ENCODE peak calls at places on chromosomes 4 and X, in eight cellular contexts. N is right lobe of liver, R is MM.1S, O is tibial nerve, J is aorta, E is GM23248, Y is lung, Z is vagina. A is an unnamed sample. For H3K4me1, the result is how much of the 10 kb centered on the place peaks cover.

GRCh38 chrX:2499507-2499906 is 1.3 kb downstream of the DHRSX start:
- DNase-seq in N (no peak), Z (no peak), Y (no peak), R (no peak), E (no peak), O (no peak), J (no peak), A (no peak)

GRCh38 chr4:26083987-26084386 is 170.0 kb downstream of the SMIM20 start:
- DNase-seq in O (no peak), Y (no peak), R (no peak), Z (no peak), N (no peak), J (no peak), E (peak), A (no peak)

GRCh38 chr4:175325230-175325629 is 407.1 kb downstream of the ADAM29 start:
- DNase-seq in J (no peak), E (no peak), Y (no peak), N (no peak), Z (no peak), R (no peak), O (no peak), A (no peak)

GRCh38 chr4:165537028-165537648 is 158.3 kb downstream of the CPE start:
- DNase-seq in Z (no peak), E (peak), O (no peak), N (no peak), R (peak), Y (no peak), J (no peak), A (no peak)

GRCh38 chr4:577499-578450 is 1.7 kb upstream of the TMEM271 start:
- DNase-seq in Y (no peak), J (peak), E (peak), R (no peak), O (no peak), Z (no peak), N (no peak), A (no peak)

GRCh38 chr4:55078987-55079386 is 46.4 kb downstream of the KDR start:
- DNase-seq in R (no peak), J (peak), N (no peak), O (peak), E (peak), Z (no peak), Y (no peak), A (peak)

GRCh38 chr4:90456891-90457290 is 329.7 kb downstream of the CCSER1 start:
- DNase-seq in N (no peak), R (no peak), O (no peak), E (no peak), Y (no peak), J (peak), Z (no peak), A (no peak)

GRCh38 chr4:73707918-73708577 is 32.3 kb upstream of the CXCL8 start:
- DNase-seq in O (no peak), E (peak), N (no peak), Y (peak), J (peak), Z (no peak), R (no peak), A (peak)

GRCh38 chr4:82428969-82429727 is 1.1 kb downstream of the HNRNPDL start:
- DNase-seq in E (peak), J (peak), Z (no peak), Y (peak), O (peak), N (peak), R (peak), A (peak)

GRCh38 chr4:113559947-113560346 is 201.6 kb downstream of the CAMK2D start:
- DNase-seq in O (no peak), J (no peak), N (no peak), Z (no peak), E (no peak), R (no peak), Y (no peak), A (no peak)

GRCh38 chr4:151561551-151562256 is 152.7 kb downstream of the FHIP1A start:
- DNase-seq in J (no peak), Y (no peak), E (peak), R (no peak), Z (no peak), O (no peak), N (no peak), A (no peak)

GRCh38 chrX:104343408-104344129 is 88.8 kb upstream of the ESX1 start:
- DNase-seq in Z (no peak), J (no peak), E (peak), N (no peak), R (peak), O (no peak), Y (peak), A (no peak)

DNA sequence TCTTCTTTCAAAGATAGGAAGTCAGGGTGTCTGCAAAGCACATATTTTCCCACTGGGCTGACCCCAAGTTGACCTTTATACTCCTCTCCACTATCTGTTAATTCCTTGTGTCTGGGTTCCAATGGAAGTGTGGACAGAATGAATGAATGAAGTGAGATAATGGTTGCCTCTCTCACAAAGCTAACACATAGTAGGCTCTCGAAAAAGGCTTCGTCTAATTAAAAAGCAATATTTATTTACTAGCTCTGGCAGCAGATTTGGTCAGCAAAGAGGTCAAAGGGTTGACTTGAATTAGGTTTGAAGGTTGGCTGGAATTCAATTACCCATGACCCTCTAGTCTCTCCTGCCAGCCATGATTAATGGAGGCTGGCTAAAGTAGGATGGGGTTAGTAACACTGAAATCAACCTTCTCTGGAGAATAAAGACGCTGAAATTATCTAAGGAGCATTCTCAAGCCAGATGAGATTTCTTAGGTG is 280.3 kb upstream of the KLF3 start:
- DNase-seq in R (no peak), Z (no peak), O (no peak), J (no peak), N (no peak), Y (no peak), E (no peak), A (no peak)
- H3K4me1 ChIP-seq in R (under half), Z (under half), O (under half), J (under half), N (under half), Y (under half), E (under half), A (under half)

DNA sequence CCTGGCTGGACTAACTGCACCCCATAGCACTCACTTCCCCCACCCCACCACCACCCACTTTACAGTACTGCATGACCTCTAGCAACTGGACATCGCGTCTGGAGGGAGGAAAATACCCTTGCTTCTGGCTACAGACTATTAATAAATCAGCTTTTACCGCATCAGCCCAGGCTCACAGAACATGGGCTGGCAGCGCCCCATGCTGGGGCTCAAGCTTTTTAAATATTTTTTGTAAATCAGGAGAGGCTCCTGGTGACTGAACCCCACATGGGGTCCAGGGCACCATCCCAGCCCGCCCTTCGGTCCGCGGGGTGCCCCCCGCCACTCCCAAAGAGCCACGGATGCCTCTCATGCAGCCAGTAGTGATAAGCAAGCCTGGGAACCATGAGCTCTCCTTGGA is 2.7 kb downstream of the HS6ST2 start:
- DNase-seq in N (no peak), R (no peak), Y (no peak), E (no peak), O (no peak), Z (no peak), J (no peak), A (no peak)
- H3K4me3 ChIP-seq in N (no peak), R (no peak), Y (no peak), E (no peak), O (no peak), Z (peak), J (no peak), A (peak)

GRCh38 chr4:10384974-10385373 is 72.3 kb downstream of the ZNF518B start:
- DNase-seq in N (no peak), O (no peak), J (no peak), Z (no peak), E (no peak), R (no peak), Y (no peak), A (no peak)

GRCh38 chr4:10383417-10383816 is 73.8 kb downstream of the ZNF518B start:
- DNase-seq in R (no peak), Z (no peak), Y (no peak), J (no peak), N (no peak), O (no peak), E (no peak), A (no peak)

GRCh38 chr4:10381146-10381545 is 76.1 kb downstream of the ZNF518B start:
- DNase-seq in E (no peak), O (no peak), R (no peak), Z (no peak), J (no peak), N (no peak), Y (no peak), A (no peak)

GRCh38 chr4:10386044-10386443 is 71.2 kb downstream of the ZNF518B start:
- DNase-seq in Z (no peak), J (no peak), E (no peak), N (no peak), R (no peak), O (no peak), Y (no peak), A (no peak)

GRCh38 chr4:10380695-10381094 is 76.5 kb downstream of the ZNF518B start:
- DNase-seq in Z (no peak), J (no peak), Y (no peak), O (no peak), N (no peak), E (no peak), R (no peak), A (no peak)
- H3K27ac ChIP-seq in Z (no peak), J (no peak), Y (no peak), O (no peak), N (no peak), E (no peak), R (no peak), A (no peak)

GRCh38 chr4:38078590-38079381 is 118.6 kb downstream of the PTTG2 start:
- DNase-seq in O (no peak), R (no peak), N (no peak), E (peak), J (no peak), Z (no peak), Y (no peak), A (no peak)

GRCh38 chr4:38077791-38078489 is 117.7 kb downstream of the PTTG2 start:
- DNase-seq in O (no peak), J (no peak), R (no peak), Z (no peak), Y (no peak), E (no peak), N (no peak), A (no peak)

GRCh38 chr4:38080061-38080531 is 119.9 kb downstream of the PTTG2 start:
- DNase-seq in O (no peak), E (no peak), Z (no peak), R (no peak), J (no peak), N (no peak), Y (no peak), A (no peak)

GRCh38 chr4:38082424-38083374 is 122.5 kb downstream of the PTTG2 start:
- DNase-seq in J (no peak), R (no peak), Y (no peak), E (peak), O (no peak), N (no peak), Z (no peak), A (no peak)

DNA sequence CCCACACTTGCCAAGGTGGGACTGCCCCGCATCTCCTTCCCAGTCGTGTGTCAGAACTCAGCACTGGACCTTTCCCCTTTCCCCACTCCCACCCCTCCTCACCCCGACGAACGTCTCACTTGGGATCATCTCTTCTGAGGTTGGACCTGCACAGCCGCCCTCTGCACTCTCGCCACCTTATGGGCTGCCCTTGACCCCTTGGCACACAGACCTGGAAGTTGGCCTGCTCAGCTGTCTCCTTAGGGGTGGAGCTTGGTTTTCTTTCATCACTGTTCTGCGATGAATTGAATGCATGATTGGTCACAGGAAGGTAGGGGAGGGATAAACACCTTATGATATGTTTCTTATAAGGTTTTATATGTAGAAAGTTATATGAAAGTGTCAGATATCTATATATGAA is 120.4 kb downstream of the PTTG2 start:
- DNase-seq in N (peak), E (no peak), R (no peak), O (no peak), Z (no peak), J (no peak), Y (no peak), A (no peak)
- H3K4me1 ChIP-seq in N (under half), E (half or more), R (under half), O (under half), Z (under half), J (under half), Y (under half), A (half or more)